ENCODE peak calls at places on chromosome X, in eight cellular contexts. N is mesendoderm, F is right atrium auricular region, V is globus pallidus, M is amygdala, L is mesenchymal stem cell, H is SK-N-DZ, X is M059J. Y is an unnamed sample.

GRCh38 chrX:69489625-69490024 is 14.5 kb upstream of the NALF2 start:
- DNase-seq in N (no peak), F (no peak), V (no peak), M (no peak), L (no peak), H (no peak), X (no peak), Y (no peak)

GRCh38 chrX:13087322-13088154 is 43.1 kb upstream of the FAM9C start:
- DNase-seq in N (no peak), F (no peak), V (no peak), M (no peak), L (peak), H (no peak), X (peak), Y (peak)

GRCh38 chrX:40298569-40298968 is 200.8 kb upstream of the BCOR start:
- DNase-seq in N (peak), F (no peak), V (no peak), M (no peak), L (peak), H (peak), X (no peak), Y (no peak)

GRCh38 chrX:9312922-9313867 is 151.7 kb upstream of the TBL1X start:
- DNase-seq in N (peak), F (peak), V (no peak), M (no peak), L (no peak), H (no peak), X (peak), Y (peak)

GRCh38 chrX:31314921-31315320 is 243.1 kb upstream of the FTHL17 start:
- DNase-seq in N (peak), F (no peak), V (peak), M (no peak), L (peak), H (no peak), X (no peak), Y (no peak)

GRCh38 chrX:45749375-45749774 is 548.7 kb upstream of the DIPK2B start:
- DNase-seq in N (no peak), F (no peak), V (no peak), M (no peak), L (peak), H (no peak), X (peak), Y (peak)

GRCh38 chrX:117996918-117997480 is 119.6 kb downstream of the KLHL13 start:
- DNase-seq in N (peak), F (no peak), V (no peak), M (no peak), L (no peak), H (no peak), X (no peak), Y (peak)

GRCh38 chrX:54482839-54483593 is 13.0 kb downstream of the FGD1 start:
- DNase-seq in N (peak), F (no peak), V (no peak), M (no peak), L (no peak), H (no peak), X (no peak), Y (no peak)

GRCh38 chrX:79259073-79259689 is 108.0 kb downstream of the ITM2A start:
- DNase-seq in N (no peak), F (no peak), V (no peak), M (no peak), L (no peak), H (no peak), X (no peak), Y (no peak)

GRCh38 chrX:11386001-11386523 is 92.8 kb downstream of the AMELX start:
- DNase-seq in N (no peak), F (no peak), V (no peak), M (no peak), L (peak), H (no peak), X (peak), Y (no peak)

GRCh38 chrX:51891821-51892551 is 1.4 kb upstream of the MAGED1 start:
- DNase-seq in N (peak), F (peak), V (peak), M (peak), L (peak), H (peak), X (peak), Y (peak)

GRCh38 chrX:71603618-71604017 is 14.7 kb downstream of the CXCR3 start:
- DNase-seq in N (peak), F (no peak), V (no peak), M (no peak), L (peak), H (no peak), X (peak), Y (no peak)